ENCODE peak calls at places on chromosomes 12 and 14, in six cellular contexts. One of them, this sample, is unnamed.

GRCh38 chr14:76676539-76676938 is 84.7 kb upstream of the VASH1 start:
- DNase-seq in H9: no peak
- DNase-seq in mesenchymal stem cell: no peak
- DNase-seq in IMR-90: no peak
- DNase-seq in neuronal stem cell: no peak
- DNase-seq in H1: no peak
- DNase-seq in this sample: no peak

GRCh38 chr14:100528962-100529560 is 58.2 kb downstream of the BEGAIN start:
- DNase-seq in H9: peak
- DNase-seq in mesenchymal stem cell: no peak
- DNase-seq in IMR-90: no peak
- DNase-seq in neuronal stem cell: no peak
- DNase-seq in H1: no peak
- DNase-seq in this sample: no peak

GRCh38 chr14:31582286-31582691 is 21.1 kb downstream of the NUBPL start:
- DNase-seq in H9: no peak
- DNase-seq in mesenchymal stem cell: peak
- DNase-seq in IMR-90: peak
- DNase-seq in neuronal stem cell: peak
- DNase-seq in H1: no peak
- DNase-seq in this sample: no peak

GRCh38 chr12:84805474-84805858 is 107.1 kb downstream of the SLC6A15 start:
- DNase-seq in H9: no peak
- DNase-seq in mesenchymal stem cell: no peak
- DNase-seq in IMR-90: no peak
- DNase-seq in neuronal stem cell: peak
- DNase-seq in H1: no peak
- DNase-seq in this sample: no peak

GRCh38 chr14:80150301-80150700 is 61.0 kb downstream of the DIO2 start:
- DNase-seq in H9: no peak
- DNase-seq in mesenchymal stem cell: no peak
- DNase-seq in IMR-90: peak
- DNase-seq in neuronal stem cell: no peak
- DNase-seq in H1: no peak
- DNase-seq in this sample: no peak

GRCh38 chr12:71155228-71155627 is 2.6 kb downstream of the TSPAN8 start:
- DNase-seq in H9: no peak
- DNase-seq in mesenchymal stem cell: no peak
- DNase-seq in IMR-90: no peak
- DNase-seq in neuronal stem cell: no peak
- DNase-seq in H1: no peak
- DNase-seq in this sample: no peak

GRCh38 chr12:124136796-124137195 is 158.1 kb upstream of the RFLNA start:
- DNase-seq in H9: no peak
- DNase-seq in mesenchymal stem cell: no peak
- DNase-seq in IMR-90: no peak
- DNase-seq in neuronal stem cell: no peak
- DNase-seq in H1: no peak
- DNase-seq in this sample: no peak

GRCh38 chr12:18798445-18799139 is 60.7 kb downstream of the CAPZA3 start:
- DNase-seq in H9: no peak
- DNase-seq in mesenchymal stem cell: no peak
- DNase-seq in IMR-90: no peak
- DNase-seq in neuronal stem cell: no peak
- DNase-seq in H1: no peak
- DNase-seq in this sample: no peak

GRCh38 chr12:52759695-52760094 is 17.4 kb downstream of the KRT76 start:
- DNase-seq in H9: no peak
- DNase-seq in mesenchymal stem cell: no peak
- DNase-seq in IMR-90: no peak
- DNase-seq in neuronal stem cell: no peak
- DNase-seq in H1: no peak
- DNase-seq in this sample: peak

GRCh38 chr12:24909667-24910066 is 39.2 kb downstream of the BCAT1 start:
- DNase-seq in H9: no peak
- DNase-seq in mesenchymal stem cell: peak
- DNase-seq in IMR-90: peak
- DNase-seq in neuronal stem cell: no peak
- DNase-seq in H1: peak
- DNase-seq in this sample: peak

GRCh38 chr12:110547090-110547489 is 36.0 kb downstream of the PPTC7 start:
- DNase-seq in H9: no peak
- DNase-seq in mesenchymal stem cell: peak
- DNase-seq in IMR-90: no peak
- DNase-seq in neuronal stem cell: no peak
- DNase-seq in H1: no peak
- DNase-seq in this sample: no peak

GRCh38 chr12:11085419-11085818 is 6.7 kb downstream of the TAS2R43 start:
- DNase-seq in H9: no peak
- DNase-seq in mesenchymal stem cell: no peak
- DNase-seq in IMR-90: no peak
- DNase-seq in neuronal stem cell: no peak
- DNase-seq in H1: no peak
- DNase-seq in this sample: no peak

GRCh38 chr12:129016159-129016558 is 162.9 kb downstream of the GLT1D1 start:
- DNase-seq in H9: no peak
- DNase-seq in mesenchymal stem cell: no peak
- DNase-seq in IMR-90: no peak
- DNase-seq in neuronal stem cell: no peak
- DNase-seq in H1: no peak
- DNase-seq in this sample: no peak

GRCh38 chr14:58166005-58166983 is 14.3 kb upstream of the ARMH4 start:
- DNase-seq in H9: peak
- DNase-seq in mesenchymal stem cell: peak
- DNase-seq in IMR-90: peak
- DNase-seq in neuronal stem cell: peak
- DNase-seq in H1: peak
- DNase-seq in this sample: peak

GRCh38 chr12:132279184-132279889 is 50.1 kb downstream of the GALNT9 start:
- DNase-seq in H9: peak
- DNase-seq in mesenchymal stem cell: no peak
- DNase-seq in IMR-90: peak
- DNase-seq in neuronal stem cell: no peak
- DNase-seq in H1: no peak
- DNase-seq in this sample: no peak

GRCh38 chr14:99747582-99748330 is 45.5 kb upstream of the EML1 start:
- DNase-seq in H9: no peak
- DNase-seq in mesenchymal stem cell: no peak
- DNase-seq in IMR-90: no peak
- DNase-seq in neuronal stem cell: no peak
- DNase-seq in H1: no peak
- DNase-seq in this sample: no peak

GRCh38 chr14:36773558-36773957 is 111.9 kb downstream of the PAX9 start:
- DNase-seq in H9: no peak
- DNase-seq in mesenchymal stem cell: peak
- DNase-seq in IMR-90: peak
- DNase-seq in neuronal stem cell: no peak
- DNase-seq in H1: no peak
- DNase-seq in this sample: no peak

GRCh38 chr12:83318386-83318971 is 631.8 kb downstream of the TMTC2 start:
- DNase-seq in H9: no peak
- DNase-seq in mesenchymal stem cell: peak
- DNase-seq in IMR-90: peak
- DNase-seq in neuronal stem cell: no peak
- DNase-seq in H1: no peak
- DNase-seq in this sample: no peak

GRCh38 chr14:74314576-74314975 is 11.8 kb upstream of the ABCD4 start:
- DNase-seq in H9: no peak
- DNase-seq in mesenchymal stem cell: no peak
- DNase-seq in IMR-90: no peak
- DNase-seq in neuronal stem cell: no peak
- DNase-seq in H1: no peak
- DNase-seq in this sample: no peak

GRCh38 chr12:7144414-7145120 is 14.4 kb downstream of the CLSTN3 start:
- DNase-seq in H9: no peak
- DNase-seq in mesenchymal stem cell: peak
- DNase-seq in IMR-90: peak
- DNase-seq in neuronal stem cell: no peak
- DNase-seq in H1: no peak
- DNase-seq in this sample: no peak

GRCh38 chr12:96534339-96534738 is 45.0 kb downstream of the CFAP54 start:
- DNase-seq in H9: no peak
- DNase-seq in mesenchymal stem cell: no peak
- DNase-seq in IMR-90: no peak
- DNase-seq in neuronal stem cell: no peak
- DNase-seq in H1: no peak
- DNase-seq in this sample: no peak

GRCh38 chr12:58564721-58565120 is 355.6 kb downstream of the LRIG3 start:
- DNase-seq in H9: no peak
- DNase-seq in mesenchymal stem cell: peak
- DNase-seq in IMR-90: peak
- DNase-seq in neuronal stem cell: no peak
- DNase-seq in H1: no peak
- DNase-seq in this sample: no peak

GRCh38 chr14:24430143-24430681 is 458 bp downstream of the KHNYN start:
- DNase-seq in H9: peak
- DNase-seq in mesenchymal stem cell: peak
- DNase-seq in IMR-90: peak
- DNase-seq in neuronal stem cell: peak
- DNase-seq in H1: peak
- DNase-seq in this sample: peak

GRCh38 chr12:109822951-109823411 is 10.2 kb downstream of the TRPV4 start:
- DNase-seq in H9: no peak
- DNase-seq in mesenchymal stem cell: no peak
- DNase-seq in IMR-90: no peak
- DNase-seq in neuronal stem cell: no peak
- DNase-seq in H1: no peak
- DNase-seq in this sample: no peak

GRCh38 chr12:5965950-5966383 is 20.9 kb upstream of the ANO2 start:
- DNase-seq in H9: peak
- DNase-seq in mesenchymal stem cell: peak
- DNase-seq in IMR-90: peak
- DNase-seq in neuronal stem cell: peak
- DNase-seq in H1: peak
- DNase-seq in this sample: peak

DNA sequence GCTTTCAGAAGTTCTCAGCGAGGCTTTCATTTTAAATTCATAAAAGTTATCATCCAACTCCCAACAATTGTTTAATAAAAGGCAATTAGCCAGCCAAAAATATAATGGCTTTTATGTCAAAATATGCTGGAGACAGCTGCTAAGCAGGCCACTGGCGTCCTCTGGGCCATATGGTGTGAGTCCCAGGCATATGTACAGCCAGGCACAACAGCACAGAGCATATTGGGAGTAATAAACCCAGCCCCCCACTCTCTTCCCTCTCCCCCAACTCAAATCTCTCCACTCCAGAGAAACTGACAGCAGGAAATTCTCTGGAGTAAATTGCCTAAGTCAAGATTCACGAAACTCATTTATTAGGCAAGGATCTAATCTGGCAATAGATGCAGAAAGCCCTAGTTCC is 147.8 kb upstream of the SEL1L start:
- DNase-seq in H9: no peak
- DNase-seq in mesenchymal stem cell: no peak
- DNase-seq in IMR-90: no peak
- DNase-seq in neuronal stem cell: no peak
- DNase-seq in H1: no peak
- DNase-seq in this sample: no peak
- H2BK120ac ChIP-seq in H9: no peak
- H2BK120ac ChIP-seq in mesenchymal stem cell: no peak
- H2BK120ac ChIP-seq in IMR-90: no peak
- H2BK120ac ChIP-seq in neuronal stem cell: no peak
- H2BK120ac ChIP-seq in H1: no peak
- H2BK120ac ChIP-seq in this sample: no peak

GRCh38 chr12:63944586-63945228 is 100.2 kb downstream of the SRGAP1 start:
- DNase-seq in H9: no peak
- DNase-seq in mesenchymal stem cell: no peak
- DNase-seq in IMR-90: no peak
- DNase-seq in neuronal stem cell: no peak
- DNase-seq in H1: no peak
- DNase-seq in this sample: no peak
- H4K91ac ChIP-seq in H9: no peak
- H4K91ac ChIP-seq in mesenchymal stem cell: peak
- H4K91ac ChIP-seq in IMR-90: no peak
- H4K91ac ChIP-seq in neuronal stem cell: no peak
- H4K91ac ChIP-seq in H1: no peak
- H4K91ac ChIP-seq in this sample: no peak

DNA sequence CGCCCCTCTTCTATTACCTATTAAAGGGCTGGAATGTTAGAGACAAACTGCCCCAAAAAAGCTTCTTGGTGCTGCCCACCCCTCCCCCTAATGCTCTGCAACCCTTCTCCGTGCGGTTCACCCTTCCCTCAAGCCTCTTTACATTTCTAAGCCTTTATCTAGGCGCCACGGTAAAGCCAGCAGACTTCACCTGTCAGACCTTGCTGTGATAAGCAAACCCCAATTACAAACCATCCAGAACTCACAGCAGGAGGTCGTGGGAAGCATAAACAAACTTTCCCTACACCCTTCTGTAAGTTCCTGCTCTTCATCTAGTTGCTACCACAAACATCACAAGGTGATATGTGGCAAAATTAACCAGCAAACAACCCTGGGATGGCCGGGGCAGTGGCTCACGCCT is 56.8 kb downstream of the MOK start:
- DNase-seq in H9: no peak
- DNase-seq in mesenchymal stem cell: peak
- DNase-seq in IMR-90: peak
- DNase-seq in neuronal stem cell: no peak
- DNase-seq in H1: no peak
- DNase-seq in this sample: no peak
- H2BK120ac ChIP-seq in H9: no peak
- H2BK120ac ChIP-seq in mesenchymal stem cell: no peak
- H2BK120ac ChIP-seq in IMR-90: no peak
- H2BK120ac ChIP-seq in neuronal stem cell: no peak
- H2BK120ac ChIP-seq in H1: no peak
- H2BK120ac ChIP-seq in this sample: no peak

GRCh38 chr12:4506870-4507269 is 31.8 kb upstream of the RAD51AP1 start:
- DNase-seq in H9: no peak
- DNase-seq in mesenchymal stem cell: peak
- DNase-seq in IMR-90: peak
- DNase-seq in neuronal stem cell: no peak
- DNase-seq in H1: no peak
- DNase-seq in this sample: no peak
- H4K91ac ChIP-seq in H9: no peak
- H4K91ac ChIP-seq in mesenchymal stem cell: no peak
- H4K91ac ChIP-seq in IMR-90: no peak
- H4K91ac ChIP-seq in neuronal stem cell: no peak
- H4K91ac ChIP-seq in H1: no peak
- H4K91ac ChIP-seq in this sample: no peak

GRCh38 chr12:55728932-55729591 is at the start of gene CD63:
- DNase-seq in H9: peak
- DNase-seq in mesenchymal stem cell: peak
- DNase-seq in IMR-90: peak
- DNase-seq in neuronal stem cell: no peak
- DNase-seq in H1: peak
- DNase-seq in this sample: peak
- H2BK120ac ChIP-seq in H9: no peak
- H2BK120ac ChIP-seq in mesenchymal stem cell: peak
- H2BK120ac ChIP-seq in IMR-90: peak
- H2BK120ac ChIP-seq in neuronal stem cell: peak
- H2BK120ac ChIP-seq in H1: peak
- H2BK120ac ChIP-seq in this sample: peak